ENCODE peak calls at places on chromosomes 4 and X, in eight cellular contexts. W is spleen, N is GM12878, A is HCT116, B is GM12891, Y is transverse colon, K is endothelial cell of umbilical vein, S is stomach. X is an unnamed sample.

GRCh38 chr4:61533140-61533539 is 333.0 kb downstream of the ADGRL3 start:
- DNase-seq in Y (no peak), S (no peak), K (no peak), W (no peak), N (no peak), B (no peak), A (no peak), X (no peak)

GRCh38 chr4:22573198-22573597 is 57.3 kb upstream of the ADGRA3 start:
- DNase-seq in B (no peak), W (no peak), A (no peak), S (peak), Y (peak), N (no peak), K (no peak), X (peak)

GRCh38 chr4:141047228-141047884 is 85.9 kb downstream of the RNF150 start:
- DNase-seq in N (no peak), S (no peak), W (no peak), A (no peak), Y (no peak), K (no peak), B (no peak), X (no peak)

GRCh38 chr4:27176400-27176799 is 315.8 kb downstream of the STIM2 start:
- DNase-seq in K (no peak), Y (peak), W (no peak), N (no peak), S (no peak), B (no peak), A (peak), X (no peak)

GRCh38 chr4:107654694-107655093 is 65.3 kb downstream of the PAPSS1 start:
- DNase-seq in Y (no peak), W (no peak), N (no peak), B (no peak), A (no peak), K (no peak), S (no peak), X (no peak)

GRCh38 chrX:14064632-14065432 is 35.1 kb upstream of the GEMIN8 start:
- DNase-seq in W (no peak), A (peak), K (no peak), S (no peak), B (no peak), N (no peak), Y (peak), X (no peak)

GRCh38 chr4:120156115-120156718 is 89.6 kb upstream of the MAD2L1 start:
- DNase-seq in S (no peak), B (no peak), N (peak), K (peak), Y (no peak), W (no peak), A (peak), X (no peak)

GRCh38 chrX:42602136-42602535 is 175.8 kb downstream of the PPP1R2C start:
- DNase-seq in K (no peak), A (no peak), B (no peak), N (no peak), Y (no peak), S (no peak), W (no peak), X (no peak)

GRCh38 chrX:150575415-150575814 is 7.0 kb downstream of the MTM1 start:
- DNase-seq in K (no peak), W (no peak), S (no peak), B (no peak), A (peak), N (no peak), Y (peak), X (no peak)

GRCh38 chr4:164956766-164957643 is 20.5 kb downstream of the TRIM61 start:
- DNase-seq in K (peak), B (peak), Y (peak), A (no peak), N (peak), S (peak), W (peak), X (peak)

GRCh38 chrX:117969782-117970181 is 146.8 kb downstream of the KLHL13 start:
- DNase-seq in Y (no peak), B (no peak), N (no peak), W (no peak), K (no peak), A (no peak), S (no peak), X (no peak)

GRCh38 chr4:115356176-115356575 is 242.8 kb upstream of the NDST4 start:
- DNase-seq in A (no peak), B (no peak), W (no peak), K (no peak), N (no peak), S (no peak), Y (no peak), X (no peak)

GRCh38 chr4:72118017-72118416 is 86.2 kb downstream of the NPFFR2 start:
- DNase-seq in K (no peak), Y (no peak), W (no peak), A (no peak), N (no peak), B (no peak), S (no peak), X (no peak)

GRCh38 chr4:173855015-173855414 is 325.0 kb upstream of the HAND2 start:
- DNase-seq in W (no peak), B (no peak), N (no peak), Y (no peak), K (no peak), A (no peak), S (no peak), X (no peak)

GRCh38 chrX:74534569-74535038 is 79.8 kb downstream of the RLIM start:
- DNase-seq in B (no peak), Y (no peak), N (peak), W (no peak), K (no peak), A (no peak), S (no peak), X (no peak)

GRCh38 chrX:20397587-20397986 is 130.9 kb upstream of the RPS6KA3 start:
- DNase-seq in K (no peak), S (no peak), N (no peak), W (no peak), A (no peak), B (no peak), Y (no peak), X (no peak)

GRCh38 chr4:138864961-138865720 is 150.4 kb upstream of the NOCT start:
- DNase-seq in K (no peak), Y (no peak), B (no peak), N (no peak), A (no peak), S (peak), W (no peak), X (no peak)

GRCh38 chr4:174454815-174455473 is 67.3 kb downstream of the HPGD start:
- DNase-seq in Y (peak), N (no peak), S (peak), K (no peak), B (no peak), A (no peak), W (no peak), X (no peak)

GRCh38 chr4:15938640-15939039 is at the start of gene FGFBP1:
- DNase-seq in N (no peak), Y (no peak), S (no peak), B (no peak), K (no peak), A (no peak), W (no peak), X (no peak)

GRCh38 chrX:150358651-150359050 is 4.5 kb upstream of the MAMLD1 start:
- DNase-seq in N (no peak), Y (no peak), K (no peak), W (no peak), B (no peak), S (no peak), A (no peak), X (no peak)

GRCh38 chr4:114782842-114783595 is 184.4 kb downstream of the UGT8 start:
- DNase-seq in S (no peak), W (no peak), N (no peak), K (no peak), B (no peak), Y (no peak), A (no peak), X (no peak)

GRCh38 chrX:69229436-69229835 is 64.2 kb upstream of the PJA1 start:
- DNase-seq in N (no peak), A (no peak), K (no peak), Y (no peak), S (no peak), W (no peak), B (no peak), X (no peak)

GRCh38 chr4:33714971-33715370 is 2529.3 kb downstream of the ARAP2 start:
- DNase-seq in W (no peak), S (no peak), K (no peak), B (no peak), Y (no peak), N (no peak), A (no peak), X (no peak)

GRCh38 chr4:40251366-40251765 is 54.5 kb downstream of the RHOH start:
- DNase-seq in S (no peak), N (no peak), Y (no peak), B (no peak), A (peak), W (no peak), K (peak), X (no peak)

GRCh38 chr4:78612398-78613005 is 60.9 kb downstream of the ANXA3 start:
- DNase-seq in K (peak), Y (peak), W (no peak), N (no peak), B (no peak), S (no peak), A (no peak), X (no peak)

GRCh38 chr4:185186769-185187168 is 17.0 kb downstream of the CFAP97 start:
- DNase-seq in W (no peak), N (no peak), K (no peak), Y (no peak), A (no peak), S (no peak), B (no peak), X (no peak)

GRCh38 chr4:183987529-183987946 is 82.4 kb downstream of the STOX2 start:
- DNase-seq in W (no peak), S (peak), A (peak), N (no peak), B (no peak), Y (peak), K (peak), X (peak)

GRCh38 chrX:71143508-71143907 is 1.1 kb upstream of the NLGN3 start:
- DNase-seq in W (no peak), A (no peak), K (no peak), N (no peak), B (no peak), Y (peak), S (peak), X (peak)

GRCh38 chrX:17860811-17861495 is at the start of gene RAI2:
- DNase-seq in K (no peak), W (no peak), Y (peak), S (peak), A (no peak), B (peak), N (no peak), X (peak)

GRCh38 chr4:138230048-138230447 is 12.1 kb downstream of the SLC7A11 start:
- DNase-seq in S (no peak), K (no peak), N (no peak), W (no peak), A (no peak), B (no peak), Y (no peak), X (no peak)

GRCh38 chrX:111743316-111743715 is 62.3 kb downstream of the ALG13 start:
- DNase-seq in N (no peak), S (no peak), W (no peak), Y (no peak), K (no peak), B (no peak), A (no peak), X (no peak)

GRCh38 chr4:152054731-152055130 is 293.9 kb upstream of the GATB start:
- DNase-seq in W (no peak), B (no peak), Y (no peak), K (no peak), S (no peak), N (no peak), A (no peak), X (no peak)

GRCh38 chrX:130030826-130031225 is 48.4 kb downstream of the BCORL1 start:
- DNase-seq in K (no peak), W (no peak), S (no peak), N (no peak), Y (no peak), B (no peak), A (no peak), X (no peak)

GRCh38 chr4:55865228-55865806 is 11.9 kb downstream of the EXOC1 start:
- DNase-seq in A (no peak), Y (no peak), B (no peak), N (no peak), K (peak), W (no peak), S (no peak), X (no peak)

GRCh38 chrX:37745354-37745753 is 34.5 kb upstream of the CYBB start:
- DNase-seq in B (no peak), S (peak), K (peak), A (peak), W (peak), Y (peak), N (peak), X (peak)

GRCh38 chr4:148067307-148067916 is 335.5 kb downstream of the ARHGAP10 start:
- DNase-seq in A (no peak), K (peak), W (no peak), N (no peak), B (no peak), Y (no peak), S (no peak), X (no peak)

GRCh38 chr4:57426779-57427395 is 316.7 kb upstream of the IGFBP7 start:
- DNase-seq in B (peak), Y (peak), S (peak), W (no peak), K (peak), N (no peak), A (peak), X (no peak)

GRCh38 chr4:17934286-17934685 is 87.3 kb downstream of the LCORL start:
- DNase-seq in Y (no peak), B (no peak), W (no peak), N (no peak), A (no peak), S (no peak), K (no peak), X (no peak)

GRCh38 chrX:153927936-153928760 is 2.1 kb upstream of the ARHGAP4 start:
- DNase-seq in W (peak), N (peak), K (peak), B (peak), Y (peak), A (peak), S (peak), X (peak)
- TF ChIP-seq POLR2AphosphoS5 in W (peak), N (peak), K (peak), B (peak), Y (peak), A (peak), S (peak), X (peak)

GRCh38 chrX:6959006-6959405 is 188.5 kb upstream of the STS start:
- DNase-seq in W (no peak), N (no peak), B (no peak), Y (peak), K (no peak), A (no peak), S (no peak), X (no peak)
- TF ChIP-seq POLR2A in W (no peak), N (no peak), B (no peak), Y (no peak), K (no peak), A (no peak), S (no peak), X (no peak)

GRCh38 chr4:158523990-158524545 is 2.4 kb downstream of the RXFP1 start:
- DNase-seq in W (no peak), Y (no peak), S (no peak), A (peak), K (no peak), B (no peak), N (no peak), X (no peak)
- TF ChIP-seq POLR2AphosphoS5 in W (no peak), Y (no peak), S (no peak), A (no peak), K (no peak), B (no peak), N (no peak), X (no peak)

DNA sequence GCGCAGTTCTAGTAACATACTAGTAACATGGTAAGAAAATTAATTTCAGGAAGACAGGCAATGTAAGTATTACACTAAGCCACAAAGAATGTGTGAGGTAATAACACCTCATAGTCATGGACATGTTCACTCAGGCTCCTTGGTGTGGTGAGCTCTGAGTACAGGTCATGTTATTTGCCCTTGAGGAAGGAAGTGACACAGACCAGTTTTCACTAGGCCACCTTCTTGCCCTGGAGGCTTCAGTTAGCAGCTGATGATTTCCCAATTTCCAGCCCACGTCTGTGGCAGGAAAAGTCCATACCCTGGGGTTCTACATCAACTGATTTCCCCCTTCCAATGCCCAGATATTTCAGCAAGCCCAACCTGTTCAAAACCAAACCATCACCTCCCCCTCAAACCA is 6.7 kb downstream of the APOO start:
- DNase-seq in S (no peak), B (no peak), Y (no peak), N (no peak), A (peak), W (no peak), K (peak), X (no peak)
- TF ChIP-seq POLR2A in S (no peak), B (no peak), Y (no peak), N (no peak), A (no peak), W (no peak), K (no peak), X (no peak)

DNA sequence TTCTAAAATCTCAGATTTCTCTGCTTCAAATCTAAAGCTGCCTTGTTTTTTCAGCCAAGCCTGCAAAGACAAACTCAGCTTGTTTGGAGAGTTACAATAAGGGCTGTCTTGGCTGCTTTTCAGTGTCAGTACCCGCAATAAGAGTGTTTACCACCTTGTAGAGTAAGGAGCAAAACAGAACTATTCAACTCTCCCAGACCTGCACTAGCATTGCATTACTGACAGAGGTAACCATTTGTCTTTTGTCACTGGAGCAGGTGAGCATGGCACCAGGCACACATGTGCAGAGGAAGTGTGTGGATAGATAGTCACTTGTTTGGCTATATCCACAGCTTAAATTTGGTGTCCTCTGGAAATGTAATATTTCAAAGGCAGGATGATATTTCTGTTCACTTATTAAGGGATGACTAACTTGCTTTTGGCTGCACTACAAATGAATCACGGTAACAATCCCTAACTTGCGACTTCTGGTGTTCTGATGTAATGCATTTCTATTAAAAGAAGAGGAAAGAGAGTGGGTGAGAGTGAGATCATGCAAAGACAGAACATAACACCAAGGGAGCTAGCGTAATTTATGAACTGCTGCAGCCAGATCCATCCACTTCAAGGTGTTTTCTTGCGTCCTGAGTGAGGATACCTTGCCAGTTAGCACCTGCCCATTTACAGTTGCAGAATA is 38.6 kb downstream of the PTCHD1 start:
- DNase-seq in S (no peak), Y (no peak), K (no peak), N (no peak), B (no peak), A (no peak), W (no peak), X (no peak)
- TF ChIP-seq POLR2AphosphoS5 in S (peak), Y (no peak), K (no peak), N (no peak), B (no peak), A (no peak), W (no peak), X (peak)

DNA sequence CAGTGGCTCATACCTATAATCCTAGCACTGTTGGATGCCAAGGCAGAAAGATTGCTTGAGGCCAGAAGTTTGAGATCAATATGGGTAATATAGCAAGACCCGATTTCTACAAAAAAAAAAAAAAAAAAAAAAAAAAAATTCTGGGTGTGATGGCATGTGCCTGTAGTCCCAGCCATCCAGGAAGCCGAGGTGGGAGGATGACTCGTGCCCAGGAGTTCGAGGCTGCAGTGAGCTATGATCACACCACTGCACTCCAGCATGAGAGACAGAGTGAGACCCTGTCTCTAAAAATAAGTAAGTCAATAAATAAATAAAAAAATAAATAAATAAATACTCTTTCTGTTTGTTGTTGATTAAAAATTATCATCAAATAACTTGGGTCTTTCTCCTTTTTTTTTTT is 62.4 kb upstream of the BMPR1B start:
- DNase-seq in B (no peak), Y (no peak), W (no peak), N (no peak), A (no peak), K (no peak), S (no peak), X (no peak)
- TF ChIP-seq POLR2A in B (no peak), Y (no peak), W (no peak), N (no peak), A (no peak), K (no peak), S (no peak), X (no peak)

GRCh38 chr4:186855111-186855510 is 131.5 kb upstream of the FAT1 start:
- DNase-seq in Y (no peak), A (no peak), W (no peak), B (no peak), K (no peak), S (no peak), N (no peak), X (no peak)
- TF ChIP-seq POLR2AphosphoS5 in Y (no peak), A (no peak), W (no peak), B (no peak), K (no peak), S (no peak), N (no peak), X (no peak)

GRCh38 chr4:4666187-4666586 is 124.3 kb upstream of the STX18 start:
- DNase-seq in Y (no peak), W (no peak), K (no peak), S (no peak), A (no peak), B (no peak), N (no peak), X (no peak)

GRCh38 chr4:4670869-4671268 is 129.0 kb upstream of the STX18 start:
- DNase-seq in Y (no peak), S (no peak), W (no peak), B (no peak), A (no peak), K (no peak), N (no peak), X (no peak)

GRCh38 chr4:4666693-4667642 is 125.1 kb upstream of the STX18 start:
- DNase-seq in W (no peak), N (no peak), K (no peak), Y (no peak), S (no peak), B (no peak), A (no peak), X (no peak)

GRCh38 chr4:4668355-4669210 is 126.7 kb upstream of the STX18 start:
- DNase-seq in W (no peak), A (no peak), S (no peak), B (no peak), N (no peak), Y (no peak), K (no peak), X (no peak)

GRCh38 chr4:4667643-4668081 is 125.8 kb upstream of the STX18 start:
- DNase-seq in Y (no peak), B (no peak), N (no peak), S (no peak), K (no peak), W (no peak), A (no peak), X (no peak)
- TF ChIP-seq POLR2A in Y (no peak), B (no peak), N (no peak), S (no peak), K (no peak), W (no peak), A (no peak), X (no peak)

DNA sequence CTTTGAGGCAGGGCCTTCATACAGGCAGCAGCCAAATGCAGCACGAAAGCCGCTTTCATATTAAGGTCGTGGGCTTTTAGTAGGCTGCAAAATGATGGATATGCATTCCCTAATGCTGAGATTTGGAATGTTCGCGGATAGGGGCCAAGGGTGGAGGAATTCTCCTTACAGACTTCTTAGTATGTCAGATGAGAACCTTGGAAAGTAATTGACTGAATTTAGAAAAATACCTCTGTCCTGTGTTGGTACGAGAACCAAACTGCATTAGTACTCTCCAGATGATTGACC is 1.1 kb downstream of the SEC24B start:
- DNase-seq in N (no peak), B (no peak), K (no peak), W (no peak), A (no peak), Y (no peak), S (no peak), X (no peak)
- TF ChIP-seq POLR2AphosphoS5 in N (no peak), B (no peak), K (no peak), W (no peak), A (no peak), Y (no peak), S (no peak), X (no peak)